ENCODE peak calls at places on chromosomes 4 and X, in five cellular contexts. Q is stomach, P is K562, F is Panc1, W is breast epithelium. J is an unnamed sample.

GRCh38 chr4:11427201-11427996 is 1.3 kb downstream of the HS3ST1 start:
- DNase-seq in Q (no peak), P (no peak), F (no peak), W (no peak), J (no peak)

GRCh38 chr4:7964459-7964858 is 24.8 kb upstream of the AFAP1 start:
- DNase-seq in Q (no peak), P (no peak), F (no peak), W (no peak), J (no peak)

GRCh38 chr4:8364848-8365350 is 75.6 kb downstream of the ACOX3 start:
- DNase-seq in Q (no peak), P (no peak), F (no peak), W (no peak), J (no peak)

GRCh38 chrX:39361736-39362135 is 560.5 kb downstream of the MID1IP1 start:
- DNase-seq in Q (no peak), P (no peak), F (no peak), W (no peak), J (no peak)

GRCh38 chr4:99655315-99656081 is 2.1 kb downstream of the C4orf54 start:
- DNase-seq in Q (peak; percentile 56), P (no peak), F (no peak), W (no peak), J (no peak)

GRCh38 chr4:89753601-89754066 is 83.3 kb downstream of the SNCA start:
- DNase-seq in Q (no peak), P (no peak), F (no peak), W (no peak), J (no peak)

GRCh38 chrX:66635360-66635759 is 3.5 kb downstream of the EDA2R start:
- DNase-seq in Q (no peak), P (no peak), F (no peak), W (no peak), J (no peak)

GRCh38 chr4:42515156-42515884 is 118.0 kb downstream of the SHISA3 start:
- DNase-seq in Q (no peak), P (no peak), F (no peak), W (no peak), J (no peak)

GRCh38 chrX:65720580-65720979 is 53.1 kb downstream of the MSN start:
- DNase-seq in Q (no peak), P (no peak), F (no peak), W (no peak), J (no peak)

GRCh38 chrX:68832101-68832416 is 3.2 kb downstream of the EFNB1 start:
- DNase-seq in Q (peak; percentile 45), P (no peak), F (no peak), W (no peak), J (no peak)

GRCh38 chrX:2374086-2374485 is 126.7 kb downstream of the DHRSX start:
- DNase-seq in Q (no peak), P (no peak), F (no peak), W (no peak), J (no peak)

GRCh38 chrX:21838937-21839333 is 482 bp upstream of the MBTPS2 start:
- DNase-seq in Q (no peak), P (no peak), F (no peak), W (no peak), J (no peak)

GRCh38 chr4:165085946-165086345 is 26.7 kb downstream of the TMEM192 start:
- DNase-seq in Q (no peak), P (no peak), F (no peak), W (no peak), J (peak; percentile 75)

GRCh38 chrX:72308566-72309296 is 3.0 kb upstream of the CITED1 start:
- DNase-seq in Q (peak; percentile 64), P (peak; percentile 61), F (peak; percentile 42), W (peak; percentile 59), J (no peak)

GRCh38 chrX:42188730-42189129 is 265.4 kb upstream of the CASK start:
- DNase-seq in Q (no peak), P (no peak), F (no peak), W (no peak), J (no peak)

GRCh38 chr4:114613579-114613978 is 15.0 kb downstream of the UGT8 start:
- DNase-seq in Q (no peak), P (no peak), F (no peak), W (no peak), J (no peak)

GRCh38 chrX:121569609-121570008 is 522.2 kb downstream of the GLUD2 start:
- DNase-seq in Q (no peak), P (no peak), F (no peak), W (no peak), J (no peak)

GRCh38 chr4:149901128-149901527 is 85.5 kb upstream of the IQCM start:
- DNase-seq in Q (no peak), P (no peak), F (no peak), W (no peak), J (no peak)

GRCh38 chrX:153727108-153727931 is 2.7 kb downstream of the ABCD1 start:
- DNase-seq in Q (peak; percentile 78), P (no peak), F (no peak), W (no peak), J (no peak)

GRCh38 chr4:68344049-68344448 is 5.8 kb downstream of the YTHDC1 start:
- DNase-seq in Q (no peak), P (no peak), F (no peak), W (no peak), J (no peak)
- H3K4me1 ChIP-seq in Q (peaks cover 92% of the 10 kb centered on the region), P (peaks cover 17% of the 10 kb centered on the region), F (peaks cover 13% of the 10 kb centered on the region), W (peaks cover 22% of the 10 kb centered on the region), J (peaks cover 77% of the 10 kb centered on the region)

DNA sequence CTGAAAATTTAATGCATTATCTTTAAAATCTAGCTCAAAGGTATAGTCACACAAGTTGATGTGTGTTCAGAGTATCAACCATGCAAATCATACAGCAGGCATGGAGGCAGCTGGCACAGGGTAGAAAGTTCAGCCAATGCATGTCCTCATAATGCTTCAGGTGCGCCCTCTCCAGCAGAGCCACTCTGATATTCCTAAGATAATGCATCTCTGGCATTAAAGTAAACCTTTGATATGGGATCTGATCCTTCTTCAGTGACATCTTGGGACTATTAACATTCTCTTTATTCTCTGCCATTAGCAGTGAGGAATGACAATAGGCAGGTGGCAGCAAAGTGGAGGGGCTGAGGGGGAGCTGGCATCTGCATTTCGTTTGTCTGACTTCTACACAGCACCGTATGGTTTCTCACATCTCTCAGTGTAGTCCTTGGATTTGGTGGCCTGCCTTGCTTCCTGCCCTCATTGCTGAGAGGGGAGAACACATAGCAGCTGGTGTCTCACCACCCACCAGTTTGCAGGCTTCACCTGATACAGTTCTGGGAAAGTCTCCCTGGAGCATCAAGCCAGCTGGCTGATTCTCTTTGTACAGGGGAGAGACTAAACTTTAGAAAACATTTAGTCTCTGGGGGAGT is 168.7 kb upstream of the TBC1D9 start:
- DNase-seq in Q (no peak), P (no peak), F (no peak), W (no peak), J (no peak)
- TF ChIP-seq CTCF in Q (no peak), P (no peak), F (no peak), W (no peak), J (no peak)

GRCh38 chr4:41282362-41282761 is 25.6 kb downstream of the UCHL1 start:
- DNase-seq in Q (no peak), P (no peak), F (no peak), W (no peak), J (no peak)

GRCh38 chr4:41285202-41285876 is 28.6 kb downstream of the UCHL1 start:
- DNase-seq in Q (no peak), P (no peak), F (no peak), W (no peak), J (no peak)

GRCh38 chr4:41280010-41280409 is 23.3 kb downstream of the UCHL1 start:
- DNase-seq in Q (no peak), P (no peak), F (no peak), W (no peak), J (no peak)

GRCh38 chr4:41287005-41287404 is 30.3 kb downstream of the UCHL1 start:
- DNase-seq in Q (no peak), P (no peak), F (no peak), W (no peak), J (no peak)

DNA sequence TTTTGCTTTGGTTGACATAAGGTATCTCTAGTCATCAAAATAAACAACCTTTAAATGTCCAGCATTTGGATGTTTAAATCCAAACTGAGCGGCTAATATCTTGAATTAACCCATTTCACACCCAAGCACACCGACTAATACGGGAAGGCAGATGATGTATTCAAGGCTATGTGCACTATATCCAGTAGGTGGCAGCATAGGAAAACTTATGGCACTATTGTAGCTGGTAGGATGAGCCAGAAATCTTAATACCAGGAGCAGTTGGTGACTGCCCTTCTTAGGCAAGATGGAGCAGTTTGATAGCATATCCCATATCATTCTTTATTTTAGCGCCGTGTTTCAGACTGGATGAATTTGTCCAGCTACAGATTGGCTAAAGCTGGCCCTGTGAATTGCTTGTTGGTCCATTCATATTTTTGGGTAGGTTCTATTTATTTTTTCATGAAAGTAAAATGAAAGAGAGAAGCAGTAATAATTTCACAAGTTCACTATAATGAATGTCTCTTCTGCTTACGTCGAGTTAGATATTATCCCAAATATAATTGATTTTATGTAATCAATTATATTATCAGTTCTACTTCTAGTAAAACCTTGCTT is 24.4 kb downstream of the UCHL1 start:
- DNase-seq in Q (no peak), P (peak; percentile 65), F (peak; percentile 75), W (no peak), J (no peak)
- TF ChIP-seq POLR2AphosphoS5 in Q (no peak), P (no peak), F (no peak), W (peak; percentile 29), J (no peak)

DNA sequence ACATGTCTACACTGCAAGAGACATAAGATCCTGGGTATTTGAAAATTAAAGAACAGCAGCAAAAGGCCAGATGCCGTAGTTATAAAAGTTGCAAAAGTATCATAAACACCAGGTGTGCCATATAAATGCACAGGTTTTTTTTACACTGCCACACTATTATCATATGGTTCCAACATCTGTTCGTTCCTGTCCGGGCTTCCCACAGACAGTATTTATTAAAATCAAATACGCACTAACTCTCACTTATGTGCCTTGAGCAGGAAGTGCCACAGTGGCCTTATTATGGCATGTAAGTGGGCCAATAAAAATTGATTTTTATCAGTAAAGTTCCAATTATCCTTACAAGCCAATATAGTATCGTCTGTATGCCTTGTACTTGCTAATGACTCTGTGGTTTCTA is 873.2 kb downstream of the RPA4 start:
- DNase-seq in Q (no peak), P (no peak), F (no peak), W (no peak), J (no peak)
- H3K4me1 ChIP-seq in Q (no peaks in the 10 kb centered on the region), P (no peaks in the 10 kb centered on the region), F (no peaks in the 10 kb centered on the region), W (no peaks in the 10 kb centered on the region), J (no peaks in the 10 kb centered on the region)

GRCh38 chr4:143397335-143397734 is 60.7 kb downstream of the GAB1 start:
- DNase-seq in Q (no peak), P (no peak), F (no peak), W (no peak), J (no peak)

GRCh38 chr4:143397887-143398286 is 61.2 kb downstream of the GAB1 start:
- DNase-seq in Q (no peak), P (no peak), F (no peak), W (no peak), J (no peak)

GRCh38 chr4:143395054-143395453 is 58.4 kb downstream of the GAB1 start:
- DNase-seq in Q (no peak), P (no peak), F (no peak), W (no peak), J (no peak)

GRCh38 chr4:143399113-143399949 is 62.7 kb downstream of the GAB1 start:
- DNase-seq in Q (no peak), P (peak; percentile 30), F (peak; percentile 22), W (no peak), J (no peak)

GRCh38 chr4:143396695-143397094 is 60.0 kb downstream of the GAB1 start:
- DNase-seq in Q (no peak), P (no peak), F (no peak), W (no peak), J (no peak)
- TF ChIP-seq CTCF in Q (no peak), P (peak; percentile 28), F (no peak), W (no peak), J (no peak)